ENCODE peak calls at places on chromosomes 1 and 21, in ten cellular contexts. U is anterior cingulate cortex; S is activated CD4-positive, CD25-positive, alpha-beta regulatory T cell treated with anti-CD3 and anti-CD28 coated beads, Interleukin-2, amount 50 U/mL, for 72 hours; O is GM04504; W is NCI-H748 treated with DMSO at 0.1 percent for 48 hours; T is OCI-LY7; V is HT-29; Y is BE2C; F is ELR; R is osteocyte. D is an unnamed sample.

GRCh38 chr1:38991638-38992449 is 768 bp downstream of the AKIRIN1 start:
- DNase-seq in U (peak; percentile 56), S (peak; percentile 35), O (no peak), W (peak; percentile 1), T (peak; percentile 12), V (peak; percentile 39), Y (peak; percentile 36), F (peak; percentile 56), R (no peak), D (peak; percentile 43)

GRCh38 chr1:211660718-211661222 is 14.7 kb downstream of the NEK2 start:
- DNase-seq in U (no peak), S (no peak), O (no peak), W (no peak), T (no peak), V (no peak), Y (no peak), F (no peak), R (peak; percentile 64), D (peak; percentile 58)

GRCh38 chr21:46442938-46443337 is 15.8 kb upstream of the DIP2A start:
- DNase-seq in U (peak; percentile 86), S (no peak), O (no peak), W (no peak), T (no peak), V (no peak), Y (no peak), F (no peak), R (no peak), D (peak; percentile 56)

GRCh38 chr1:57468661-57469523 is 45.0 kb upstream of the DAB1 start:
- DNase-seq in U (no peak), S (no peak), O (peak; percentile 59), W (no peak), T (no peak), V (no peak), Y (no peak), F (no peak), R (no peak), D (no peak)

GRCh38 chr1:168455764-168456163 is 88.0 kb downstream of the XCL2 start:
- DNase-seq in U (no peak), S (no peak), O (no peak), W (no peak), T (no peak), V (no peak), Y (no peak), F (peak; percentile 63), R (no peak), D (no peak)

GRCh38 chr1:245091818-245092637 is 62.8 kb upstream of the KIF26B start:
- DNase-seq in U (no peak), S (no peak), O (peak; percentile 96), W (no peak), T (no peak), V (peak; percentile 63), Y (peak; percentile 85), F (peak; percentile 99), R (no peak), D (no peak)

GRCh38 chr1:227776277-227776676 is 39.2 kb upstream of the PRSS38 start:
- DNase-seq in U (no peak), S (no peak), O (peak; percentile 63), W (no peak), T (no peak), V (no peak), Y (no peak), F (peak; percentile 85), R (no peak), D (no peak)

GRCh38 chr1:55589656-55590297 is 374.6 kb upstream of the USP24 start:
- DNase-seq in U (no peak), S (no peak), O (no peak), W (no peak), T (no peak), V (no peak), Y (no peak), F (no peak), R (no peak), D (no peak)

GRCh38 chr1:39850606-39851216 is 32.6 kb downstream of the TRIT1 start:
- DNase-seq in U (no peak), S (no peak), O (no peak), W (no peak), T (no peak), V (no peak), Y (no peak), F (no peak), R (no peak), D (no peak)

GRCh38 chr1:28205243-28205642 is 27.6 kb downstream of the DNAJC8 start:
- DNase-seq in U (no peak), S (no peak), O (no peak), W (no peak), T (no peak), V (no peak), Y (no peak), F (no peak), R (no peak), D (no peak)

GRCh38 chr1:200299571-200299970 is 110.3 kb downstream of the ZNF281 start:
- DNase-seq in U (no peak), S (no peak), O (no peak), W (no peak), T (no peak), V (no peak), Y (no peak), F (no peak), R (no peak), D (no peak)

GRCh38 chr1:20588634-20589225 is at the start of gene CDA:
- DNase-seq in U (no peak), S (no peak), O (no peak), W (peak; percentile 2), T (no peak), V (peak; percentile 59), Y (no peak), F (no peak), R (no peak), D (no peak)

GRCh38 chr1:59539961-59540681 is 243.2 kb downstream of the FGGY start:
- DNase-seq in U (no peak), S (no peak), O (no peak), W (no peak), T (no peak), V (no peak), Y (no peak), F (no peak), R (no peak), D (no peak)

GRCh38 chr1:203031467-203031866 is 5.2 kb downstream of the PPFIA4 start:
- DNase-seq in U (no peak), S (no peak), O (no peak), W (no peak), T (no peak), V (no peak), Y (no peak), F (peak; percentile 47), R (no peak), D (no peak)

GRCh38 chr1:41006942-41007865 is 14.3 kb downstream of the SLFNL1 start:
- DNase-seq in U (no peak), S (no peak), O (no peak), W (no peak), T (no peak), V (no peak), Y (no peak), F (peak; percentile 41), R (no peak), D (no peak)

GRCh38 chr1:43373034-43373940 is 5.5 kb upstream of the ELOVL1 start:
- DNase-seq in U (peak; percentile 40), S (no peak), O (peak; percentile 55), W (no peak), T (no peak), V (peak; percentile 86), Y (no peak), F (peak; percentile 95), R (no peak), D (no peak)

GRCh38 chr1:218459878-218460277 is 114.7 kb downstream of the TGFB2 start:
- DNase-seq in U (no peak), S (no peak), O (peak; percentile 71), W (no peak), T (no peak), V (no peak), Y (no peak), F (peak; percentile 91), R (no peak), D (peak; percentile 46)